ENCODE peak calls at places on chromosome 1, in eight cellular contexts. Z is stimulated activated CD8-positive, alpha-beta memory T cell treated with anti-CD3 and anti-CD28 coated beads, Interleukin-4, amount 100 ng/mL, for 4 hours; F is left lung; D is KBM-7; G is Kasumi-1; Y is T follicular helper cell; O is C1 segment of cervical spinal cord; Q is activated T-helper 1 cell treated with Interleukin-2 at 50 U/mL for 16 hours. E is an unnamed sample.

GRCh38 chr1:238777551-238777950 is 608.8 kb upstream of the CHRM3 start:
- DNase-seq in Z (no peak), F (no peak), D (no peak), G (no peak), Y (no peak), O (no peak), Q (no peak), E (no peak)

GRCh38 chr1:156676820-156677615 is at the start of gene NES:
- DNase-seq in Z (no peak), F (no peak), D (peak; percentile 41), G (no peak), Y (no peak), O (no peak), Q (no peak), E (peak; percentile 51)

GRCh38 chr1:58773406-58773840 is 10.4 kb downstream of the JUN start:
- DNase-seq in Z (no peak), F (peak; percentile 38), D (peak; percentile 44), G (peak; percentile 57), Y (no peak), O (no peak), Q (no peak), E (no peak)

GRCh38 chr1:6726253-6726652 is 24.6 kb upstream of the DNAJC11 start:
- DNase-seq in Z (no peak), F (no peak), D (no peak), G (no peak), Y (no peak), O (no peak), Q (no peak), E (no peak)

GRCh38 chr1:71494163-71494562 is 413.3 kb upstream of the ZRANB2 start:
- DNase-seq in Z (no peak), F (no peak), D (no peak), G (no peak), Y (no peak), O (no peak), Q (no peak), E (peak; percentile 5)

GRCh38 chr1:174700775-174701174 is 253.0 kb downstream of the GPR52 start:
- DNase-seq in Z (no peak), F (no peak), D (no peak), G (no peak), Y (no peak), O (no peak), Q (no peak), E (peak; percentile 56)

GRCh38 chr1:39575191-39576015 is 1.2 kb downstream of the PABPC4 start:
- DNase-seq in Z (peak; percentile 24), F (peak; percentile 71), D (peak; percentile 24), G (no peak), Y (peak; percentile 30), O (no peak), Q (peak; percentile 23), E (peak; percentile 44)

GRCh38 chr1:41918450-41919043 is at the start of gene HIVEP3:
- DNase-seq in Z (no peak), F (no peak), D (peak; percentile 23), G (no peak), Y (no peak), O (no peak), Q (no peak), E (peak; percentile 58)

GRCh38 chr1:236753554-236753953 is 41.5 kb upstream of the MTR start:
- DNase-seq in Z (no peak), F (no peak), D (peak; percentile 53), G (peak; percentile 76), Y (no peak), O (no peak), Q (no peak), E (peak; percentile 18)